ENCODE peak calls at places on chromosome 9, in six cellular contexts. X, K, E, C, Z and I are unnamed samples.

GRCh38 chr9:90787771-90788460 is 13.7 kb upstream of the SYK start:
- DNase-seq in X (no peak), K (no peak), E (no peak), C (no peak), Z (no peak), I (no peak)

GRCh38 chr9:114278356-114278755 is 44.5 kb upstream of the ORM1 start:
- DNase-seq in X (no peak), K (no peak), E (no peak), C (no peak), Z (no peak), I (no peak)

GRCh38 chr9:92614763-92615441 is 55.0 kb downstream of the IPPK start:
- DNase-seq in X (no peak), K (peak), E (no peak), C (no peak), Z (no peak), I (no peak)

GRCh38 chr9:98854206-98854756 is 46.8 kb downstream of the GALNT12 start:
- DNase-seq in X (no peak), K (no peak), E (no peak), C (no peak), Z (no peak), I (no peak)

GRCh38 chr9:88388203-88388885 is at the start of gene SPIN1:
- DNase-seq in X (no peak), K (peak), E (peak), C (peak), Z (peak), I (peak)

GRCh38 chr9:22392523-22392922 is 54.1 kb upstream of the DMRTA1 start:
- DNase-seq in X (no peak), K (no peak), E (no peak), C (no peak), Z (no peak), I (no peak)

GRCh38 chr9:84170521-84171141 is 169.9 kb downstream of the SLC28A3 start:
- DNase-seq in X (peak), K (peak), E (peak), C (no peak), Z (peak), I (peak)

GRCh38 chr9:76882686-76883085 is 23.2 kb downstream of the PRUNE2 start:
- DNase-seq in X (no peak), K (no peak), E (no peak), C (no peak), Z (no peak), I (no peak)

GRCh38 chr9:8412327-8412726 is 612.7 kb upstream of the DMAC1 start:
- DNase-seq in X (no peak), K (no peak), E (no peak), C (no peak), Z (no peak), I (no peak)

GRCh38 chr9:135230386-135230765 is 142.9 kb downstream of the OLFM1 start:
- DNase-seq in X (no peak), K (no peak), E (no peak), C (no peak), Z (no peak), I (no peak)

GRCh38 chr9:133205996-133206931 is 2.8 kb downstream of the OBP2B start:
- DNase-seq in X (no peak), K (peak), E (no peak), C (no peak), Z (peak), I (peak)

GRCh38 chr9:38235244-38235643 is 157.3 kb upstream of the ALDH1B1 start:
- DNase-seq in X (no peak), K (no peak), E (no peak), C (no peak), Z (no peak), I (no peak)

GRCh38 chr9:99025616-99026270 is 79.2 kb upstream of the TGFBR1 start:
- DNase-seq in X (no peak), K (no peak), E (no peak), C (no peak), Z (no peak), I (no peak)

GRCh38 chr9:105363842-105364241 is 84.0 kb upstream of the FSD1L start:
- DNase-seq in X (no peak), K (no peak), E (no peak), C (no peak), Z (no peak), I (no peak)

GRCh38 chr9:32449969-32450368 is 65.5 kb downstream of the ACO1 start:
- DNase-seq in X (no peak), K (no peak), E (no peak), C (no peak), Z (no peak), I (no peak)

DNA sequence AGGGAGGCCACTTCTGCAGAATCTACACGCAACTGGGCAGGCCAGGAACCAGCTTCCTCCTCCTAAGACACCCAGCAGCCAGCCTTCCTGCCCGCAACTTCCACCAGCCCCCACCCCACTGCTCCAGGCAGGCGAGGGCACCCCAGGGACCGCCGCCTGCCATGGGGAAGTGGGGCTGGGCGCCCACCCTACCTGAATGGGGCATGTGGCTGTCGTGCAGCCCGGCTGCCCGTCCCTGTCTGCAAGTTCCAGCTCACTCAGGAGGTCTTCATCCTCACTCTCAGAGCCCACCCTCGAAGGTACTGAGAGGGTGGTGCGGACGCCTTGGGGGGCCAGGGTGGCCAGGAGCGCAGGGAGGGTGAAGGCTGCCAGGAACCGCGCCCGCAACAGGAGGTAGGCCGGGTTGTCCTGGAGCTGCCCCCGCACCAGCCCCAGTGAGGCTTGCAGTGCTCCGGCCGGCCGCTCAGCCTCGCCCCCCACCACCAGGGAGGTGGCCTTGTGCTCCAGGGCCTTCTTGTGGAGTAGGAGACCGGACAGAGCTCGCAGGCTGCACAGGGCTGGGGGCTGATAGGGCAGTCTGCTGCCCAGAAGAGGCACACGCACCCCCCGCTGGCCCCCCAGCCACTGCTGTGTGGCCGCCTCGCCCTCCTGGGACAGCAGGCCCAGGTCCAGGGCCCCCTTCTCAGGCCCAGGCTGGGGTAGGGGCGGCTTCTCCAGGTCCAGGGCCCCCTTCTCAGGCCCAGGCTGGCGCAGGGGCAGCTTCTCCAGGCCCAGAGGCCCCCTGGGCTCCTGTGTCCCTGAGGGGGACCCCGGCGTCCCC is 4.1 kb upstream of the CARD9 start:
- DNase-seq in X (no peak), K (no peak), E (no peak), C (no peak), Z (no peak), I (no peak)
- TF ChIP-seq POLR2A in X (no peak), K (no peak), E (no peak), C (no peak), Z (no peak), I (no peak)

GRCh38 chr9:129460323-129461261 is 160.3 kb downstream of the C9orf50 start:
- DNase-seq in X (peak), K (peak), E (peak), C (peak), Z (peak), I (peak)
- TF ChIP-seq POLR2A in X (no peak), K (peak), E (peak), C (peak), Z (no peak), I (peak)

GRCh38 chr9:136838314-136839228 is 3.7 kb upstream of the AJM1 start:
- DNase-seq in X (no peak), K (no peak), E (no peak), C (no peak), Z (no peak), I (no peak)
- TF ChIP-seq POLR2A in X (no peak), K (no peak), E (no peak), C (no peak), Z (no peak), I (no peak)

DNA sequence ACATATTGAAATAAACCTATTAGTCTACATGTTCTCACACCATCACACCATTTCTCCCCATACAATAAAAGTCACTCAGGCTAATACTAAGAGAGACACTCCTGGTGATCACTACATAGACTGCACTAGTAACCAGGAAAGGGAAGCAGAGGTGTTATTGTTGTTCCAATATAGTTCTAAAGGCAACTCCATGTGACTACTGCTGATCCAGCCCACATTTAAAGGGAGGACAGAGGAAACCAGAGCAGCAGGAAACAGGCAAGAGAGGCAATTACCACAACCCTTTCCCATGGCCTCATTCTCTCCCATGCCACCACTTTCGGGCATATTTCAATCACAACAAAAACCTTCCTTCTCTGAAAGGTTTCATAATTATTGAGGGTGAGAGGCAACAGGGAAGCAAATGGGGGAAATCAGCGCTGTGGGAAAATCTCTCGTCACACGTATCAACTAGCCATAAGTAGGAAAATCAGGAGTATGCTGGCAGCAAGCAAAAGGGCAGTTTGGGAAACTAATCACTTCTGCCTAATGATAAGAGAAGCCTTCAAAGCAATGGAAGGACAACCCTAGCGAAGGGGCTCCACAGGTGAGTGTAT is 1.8 kb downstream of the UBAP2 start:
- DNase-seq in X (no peak), K (no peak), E (no peak), C (no peak), Z (no peak), I (peak)
- TF ChIP-seq POLR2A in X (no peak), K (no peak), E (no peak), C (no peak), Z (no peak), I (no peak)

GRCh38 chr9:69923972-69924371 is 103.4 kb downstream of the CFAP95 start:
- DNase-seq in X (no peak), K (no peak), E (no peak), C (no peak), Z (no peak), I (no peak)
- TF ChIP-seq POLR2A in X (no peak), K (no peak), E (no peak), C (no peak), Z (no peak), I (no peak)

GRCh38 chr9:137175345-137175961 is 3.6 kb upstream of the TMEM210 start:
- DNase-seq in X (no peak), K (no peak), E (no peak), C (no peak), Z (no peak), I (no peak)
- TF ChIP-seq POLR2A in X (no peak), K (no peak), E (no peak), C (no peak), Z (no peak), I (no peak)

DNA sequence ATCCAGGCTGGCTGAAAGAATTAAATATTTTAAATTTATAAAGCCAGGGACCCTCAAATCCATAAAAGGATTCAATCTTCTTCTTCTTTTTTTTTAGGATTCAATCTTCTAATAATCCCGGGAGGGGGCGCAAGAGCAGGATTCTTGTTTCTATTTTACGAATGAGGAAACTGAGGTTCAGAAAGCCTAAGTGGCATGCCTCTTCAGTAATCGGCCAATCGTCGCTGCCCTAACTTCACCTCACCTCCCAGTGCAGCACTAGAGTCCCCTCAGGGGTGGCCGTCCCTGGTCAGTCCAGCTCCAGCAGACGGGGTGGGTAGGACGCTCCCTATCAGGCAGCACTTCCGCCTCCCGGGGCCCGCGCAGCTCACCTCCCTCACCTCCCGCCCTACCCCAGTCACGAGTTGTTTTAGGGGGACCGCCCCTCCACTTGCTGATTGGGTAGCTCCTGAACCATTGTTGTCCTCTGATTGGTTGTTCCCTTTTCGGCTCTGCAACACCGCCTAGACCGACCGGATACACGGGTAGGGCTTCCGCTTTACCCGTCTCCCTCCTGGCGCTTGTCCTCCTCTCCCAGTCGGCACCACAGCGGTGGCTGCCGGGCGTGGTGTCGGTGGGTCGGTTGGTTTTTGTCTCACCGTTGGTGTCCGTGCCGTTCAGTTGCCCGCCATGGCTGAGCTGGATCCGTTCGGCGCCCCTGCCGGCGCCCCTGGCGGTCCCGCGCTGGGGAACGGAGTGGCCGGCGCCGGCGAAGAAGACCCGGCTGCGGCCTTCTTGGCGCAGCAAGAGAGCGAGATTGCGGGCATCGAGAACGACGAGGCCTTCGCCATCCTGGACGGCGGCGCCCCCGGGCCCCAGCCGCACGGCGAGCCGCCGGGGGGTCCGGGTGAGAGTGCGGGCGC is at the start of gene CLTA:
- DNase-seq in X (peak), K (peak), E (peak), C (peak), Z (peak), I (peak)
- TF ChIP-seq POLR2A in X (no peak), K (no peak), E (peak), C (peak), Z (no peak), I (peak)

DNA sequence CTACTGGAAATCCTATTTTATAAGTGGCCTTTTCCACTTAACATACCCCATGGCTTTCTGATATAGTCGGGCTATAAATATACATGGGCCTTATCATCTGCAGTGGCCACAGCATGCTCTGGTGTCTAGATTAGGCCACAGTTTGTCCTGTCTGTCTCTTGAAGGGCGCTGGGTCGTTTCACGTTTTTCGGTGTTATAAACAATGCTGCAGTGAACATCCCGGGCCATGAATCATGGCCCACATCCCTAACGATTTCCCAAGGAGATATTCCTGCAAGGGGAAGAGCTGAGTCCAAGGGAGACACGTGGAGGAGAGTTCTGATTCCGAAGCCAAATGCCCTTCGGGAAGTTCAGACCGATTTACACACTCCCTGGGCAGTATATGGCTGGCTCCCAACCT is 8.4 kb downstream of the PLPP7 start:
- DNase-seq in X (no peak), K (no peak), E (peak), C (no peak), Z (no peak), I (no peak)
- TF ChIP-seq POLR2A in X (no peak), K (no peak), E (no peak), C (no peak), Z (no peak), I (no peak)

DNA sequence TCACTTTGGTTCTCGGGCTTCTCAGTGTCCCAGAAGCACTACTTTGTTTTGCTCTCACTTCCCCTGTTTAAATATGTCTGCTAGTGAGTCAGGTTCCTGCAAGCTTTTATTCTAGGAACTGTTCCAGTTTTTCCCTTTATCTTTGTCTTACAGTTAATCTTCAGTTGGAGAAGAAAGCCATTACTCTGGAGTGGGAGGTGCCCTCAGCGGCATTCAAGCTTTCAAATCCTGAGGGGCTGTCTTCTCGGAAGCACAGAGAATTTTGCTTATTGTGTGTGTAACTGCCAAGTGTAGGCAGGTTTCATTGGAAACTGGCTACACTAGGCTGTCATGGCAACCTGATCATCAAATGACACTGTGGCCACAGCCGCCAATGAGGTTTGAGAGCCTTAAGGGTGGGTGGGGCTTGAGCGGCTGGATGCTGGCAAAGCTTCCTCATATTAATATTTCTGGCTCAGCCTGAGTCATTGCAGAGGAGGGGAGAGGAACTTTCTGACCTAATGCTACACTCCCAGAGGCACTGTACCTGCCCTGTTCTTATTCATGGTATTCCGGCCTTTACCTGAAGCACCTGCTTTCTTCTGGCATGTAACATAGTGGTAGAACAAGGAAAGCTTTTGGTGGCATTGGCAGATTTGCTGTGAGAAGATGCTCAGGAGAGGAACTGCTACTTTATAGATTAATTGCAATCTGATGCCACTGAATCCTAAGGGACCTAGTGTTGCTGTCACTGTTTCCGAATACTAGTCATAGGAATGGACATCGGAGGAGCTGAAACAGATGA is 26.3 kb downstream of the SLC25A25 start:
- DNase-seq in X (peak), K (peak), E (peak), C (peak), Z (peak), I (peak)
- TF ChIP-seq POLR2A in X (no peak), K (no peak), E (peak), C (no peak), Z (no peak), I (no peak)